ENCODE peak calls at places on chromosomes 2 and 18, in seven cellular contexts. One of them, this sample, is unnamed.
A peak's percentile ranks its signal among the peaks of the same experiment; 100 is the strongest.

GRCh38 chr18:59085797-59086196 is 53.9 kb upstream of the SEC11C start:
- DNase-seq in heart right ventricle: no peak
- DNase-seq in A172: peak; percentile 45
- DNase-seq in nucleus accumbens: no peak
- DNase-seq in activated naive CD4-positive, alpha-beta T cell treated with Interleukin-2 at 50 U/mL for 16 hours: no peak
- DNase-seq in AG20443: peak; percentile 68
- DNase-seq in NCI-H1092: no peak
- DNase-seq in this sample: peak; percentile 53

GRCh38 chr2:173037245-173038106 is 38.2 kb upstream of the MAP3K20 start:
- DNase-seq in heart right ventricle: peak; percentile 15
- DNase-seq in A172: no peak
- DNase-seq in nucleus accumbens: no peak
- DNase-seq in activated naive CD4-positive, alpha-beta T cell treated with Interleukin-2 at 50 U/mL for 16 hours: no peak
- DNase-seq in AG20443: no peak
- DNase-seq in NCI-H1092: no peak
- DNase-seq in this sample: no peak

GRCh38 chr2:154452471-154452870 is 246.0 kb upstream of the KCNJ3 start:
- DNase-seq in heart right ventricle: no peak
- DNase-seq in A172: no peak
- DNase-seq in nucleus accumbens: no peak
- DNase-seq in activated naive CD4-positive, alpha-beta T cell treated with Interleukin-2 at 50 U/mL for 16 hours: no peak
- DNase-seq in AG20443: no peak
- DNase-seq in NCI-H1092: no peak
- DNase-seq in this sample: no peak

GRCh38 chr2:51219468-51219867 is 187.5 kb upstream of the NRXN1 start:
- DNase-seq in heart right ventricle: no peak
- DNase-seq in A172: peak; percentile 29
- DNase-seq in nucleus accumbens: no peak
- DNase-seq in activated naive CD4-positive, alpha-beta T cell treated with Interleukin-2 at 50 U/mL for 16 hours: no peak
- DNase-seq in AG20443: no peak
- DNase-seq in NCI-H1092: no peak
- DNase-seq in this sample: no peak

GRCh38 chr2:188665196-188665595 is 309.0 kb upstream of the COL3A1 start:
- DNase-seq in heart right ventricle: no peak
- DNase-seq in A172: no peak
- DNase-seq in nucleus accumbens: no peak
- DNase-seq in activated naive CD4-positive, alpha-beta T cell treated with Interleukin-2 at 50 U/mL for 16 hours: no peak
- DNase-seq in AG20443: peak; percentile 40
- DNase-seq in NCI-H1092: no peak
- DNase-seq in this sample: peak; percentile 61

GRCh38 chr18:70907673-70908072 is 618.8 kb downstream of the SOCS6 start:
- DNase-seq in heart right ventricle: no peak
- DNase-seq in A172: peak; percentile 11
- DNase-seq in nucleus accumbens: no peak
- DNase-seq in activated naive CD4-positive, alpha-beta T cell treated with Interleukin-2 at 50 U/mL for 16 hours: no peak
- DNase-seq in AG20443: no peak
- DNase-seq in NCI-H1092: peak; percentile 87
- DNase-seq in this sample: no peak

GRCh38 chr2:205748660-205749059 is 66.4 kb downstream of the NRP2 start:
- DNase-seq in heart right ventricle: no peak
- DNase-seq in A172: peak; percentile 46
- DNase-seq in nucleus accumbens: no peak
- DNase-seq in activated naive CD4-positive, alpha-beta T cell treated with Interleukin-2 at 50 U/mL for 16 hours: no peak
- DNase-seq in AG20443: no peak
- DNase-seq in NCI-H1092: no peak
- DNase-seq in this sample: peak; percentile 87

GRCh38 chr18:3489462-3489861 is 39.5 kb downstream of the TGIF1 start:
- DNase-seq in heart right ventricle: no peak
- DNase-seq in A172: no peak
- DNase-seq in nucleus accumbens: no peak
- DNase-seq in activated naive CD4-positive, alpha-beta T cell treated with Interleukin-2 at 50 U/mL for 16 hours: no peak
- DNase-seq in AG20443: no peak
- DNase-seq in NCI-H1092: no peak
- DNase-seq in this sample: no peak

GRCh38 chr2:177731384-177731783 is 338.8 kb downstream of the AGPS start:
- DNase-seq in heart right ventricle: no peak
- DNase-seq in A172: no peak
- DNase-seq in nucleus accumbens: no peak
- DNase-seq in activated naive CD4-positive, alpha-beta T cell treated with Interleukin-2 at 50 U/mL for 16 hours: no peak
- DNase-seq in AG20443: no peak
- DNase-seq in NCI-H1092: no peak
- DNase-seq in this sample: no peak

GRCh38 chr2:180970052-180970451 is 10.4 kb upstream of the UBE2E3 start:
- DNase-seq in heart right ventricle: no peak
- DNase-seq in A172: no peak
- DNase-seq in nucleus accumbens: no peak
- DNase-seq in activated naive CD4-positive, alpha-beta T cell treated with Interleukin-2 at 50 U/mL for 16 hours: no peak
- DNase-seq in AG20443: no peak
- DNase-seq in NCI-H1092: no peak
- DNase-seq in this sample: no peak

GRCh38 chr2:135694711-135695110 is 46.9 kb upstream of the UBXN4 start:
- DNase-seq in heart right ventricle: no peak
- DNase-seq in A172: no peak
- DNase-seq in nucleus accumbens: no peak
- DNase-seq in activated naive CD4-positive, alpha-beta T cell treated with Interleukin-2 at 50 U/mL for 16 hours: no peak
- DNase-seq in AG20443: peak; percentile 8
- DNase-seq in NCI-H1092: no peak
- DNase-seq in this sample: peak; percentile 22

GRCh38 chr2:127046579-127046978 is 60.4 kb downstream of the BIN1 start:
- DNase-seq in heart right ventricle: no peak
- DNase-seq in A172: no peak
- DNase-seq in nucleus accumbens: no peak
- DNase-seq in activated naive CD4-positive, alpha-beta T cell treated with Interleukin-2 at 50 U/mL for 16 hours: no peak
- DNase-seq in AG20443: no peak
- DNase-seq in NCI-H1092: no peak
- DNase-seq in this sample: no peak

GRCh38 chr2:142834003-142834402 is 43.5 kb upstream of the KYNU start:
- DNase-seq in heart right ventricle: no peak
- DNase-seq in A172: peak; percentile 47
- DNase-seq in nucleus accumbens: no peak
- DNase-seq in activated naive CD4-positive, alpha-beta T cell treated with Interleukin-2 at 50 U/mL for 16 hours: no peak
- DNase-seq in AG20443: no peak
- DNase-seq in NCI-H1092: no peak
- DNase-seq in this sample: peak; percentile 70

GRCh38 chr2:84888401-84889276 is 7.8 kb upstream of the TRABD2A start:
- DNase-seq in heart right ventricle: no peak
- DNase-seq in A172: peak; percentile 26
- DNase-seq in nucleus accumbens: no peak
- DNase-seq in activated naive CD4-positive, alpha-beta T cell treated with Interleukin-2 at 50 U/mL for 16 hours: no peak
- DNase-seq in AG20443: no peak
- DNase-seq in NCI-H1092: no peak
- DNase-seq in this sample: peak; percentile 72

GRCh38 chr2:195850764-195851163 is 193.7 kb downstream of the SLC39A10 start:
- DNase-seq in heart right ventricle: no peak
- DNase-seq in A172: no peak
- DNase-seq in nucleus accumbens: no peak
- DNase-seq in activated naive CD4-positive, alpha-beta T cell treated with Interleukin-2 at 50 U/mL for 16 hours: no peak
- DNase-seq in AG20443: no peak
- DNase-seq in NCI-H1092: no peak
- DNase-seq in this sample: no peak

GRCh38 chr2:196205891-196206408 is 34.6 kb upstream of the STK17B start:
- DNase-seq in heart right ventricle: peak; percentile 14
- DNase-seq in A172: no peak
- DNase-seq in nucleus accumbens: no peak
- DNase-seq in activated naive CD4-positive, alpha-beta T cell treated with Interleukin-2 at 50 U/mL for 16 hours: no peak
- DNase-seq in AG20443: peak; percentile 49
- DNase-seq in NCI-H1092: no peak
- DNase-seq in this sample: no peak

GRCh38 chr2:218546012-218546411 is 22.1 kb downstream of the USP37 start:
- DNase-seq in heart right ventricle: no peak
- DNase-seq in A172: no peak
- DNase-seq in nucleus accumbens: no peak
- DNase-seq in activated naive CD4-positive, alpha-beta T cell treated with Interleukin-2 at 50 U/mL for 16 hours: no peak
- DNase-seq in AG20443: no peak
- DNase-seq in NCI-H1092: no peak
- DNase-seq in this sample: no peak

GRCh38 chr2:99636432-99637034 is 146.7 kb upstream of the REV1 start:
- DNase-seq in heart right ventricle: peak; percentile 90
- DNase-seq in A172: no peak
- DNase-seq in nucleus accumbens: no peak
- DNase-seq in activated naive CD4-positive, alpha-beta T cell treated with Interleukin-2 at 50 U/mL for 16 hours: no peak
- DNase-seq in AG20443: peak; percentile 63
- DNase-seq in NCI-H1092: peak; percentile 16
- DNase-seq in this sample: peak; percentile 67

GRCh38 chr2:19209575-19210341 is 148.7 kb downstream of the OSR1 start:
- DNase-seq in heart right ventricle: no peak
- DNase-seq in A172: no peak
- DNase-seq in nucleus accumbens: no peak
- DNase-seq in activated naive CD4-positive, alpha-beta T cell treated with Interleukin-2 at 50 U/mL for 16 hours: no peak
- DNase-seq in AG20443: no peak
- DNase-seq in NCI-H1092: no peak
- DNase-seq in this sample: no peak

GRCh38 chr2:240795468-240795867 is 24.6 kb downstream of the KIF1A start:
- DNase-seq in heart right ventricle: no peak
- DNase-seq in A172: no peak
- DNase-seq in nucleus accumbens: no peak
- DNase-seq in activated naive CD4-positive, alpha-beta T cell treated with Interleukin-2 at 50 U/mL for 16 hours: no peak
- DNase-seq in AG20443: no peak
- DNase-seq in NCI-H1092: no peak
- DNase-seq in this sample: no peak

GRCh38 chr2:95305341-95306058 is 8.4 kb downstream of the KCNIP3 start:
- DNase-seq in heart right ventricle: no peak
- DNase-seq in A172: no peak
- DNase-seq in nucleus accumbens: no peak
- DNase-seq in activated naive CD4-positive, alpha-beta T cell treated with Interleukin-2 at 50 U/mL for 16 hours: no peak
- DNase-seq in AG20443: no peak
- DNase-seq in NCI-H1092: no peak
- DNase-seq in this sample: peak; percentile 56

GRCh38 chr18:50981381-50981780 is 13.5 kb downstream of the ELAC1 start:
- DNase-seq in heart right ventricle: no peak
- DNase-seq in A172: no peak
- DNase-seq in nucleus accumbens: no peak
- DNase-seq in activated naive CD4-positive, alpha-beta T cell treated with Interleukin-2 at 50 U/mL for 16 hours: no peak
- DNase-seq in AG20443: peak; percentile 18
- DNase-seq in NCI-H1092: no peak
- DNase-seq in this sample: no peak

GRCh38 chr2:232333361-232334135 is 45.0 kb upstream of the ALPP start:
- DNase-seq in heart right ventricle: no peak
- DNase-seq in A172: no peak
- DNase-seq in nucleus accumbens: no peak
- DNase-seq in activated naive CD4-positive, alpha-beta T cell treated with Interleukin-2 at 50 U/mL for 16 hours: no peak
- DNase-seq in AG20443: no peak
- DNase-seq in NCI-H1092: no peak
- DNase-seq in this sample: no peak

GRCh38 chr2:74086001-74086400 is 61.7 kb downstream of the BOLA3 start:
- DNase-seq in heart right ventricle: no peak
- DNase-seq in A172: no peak
- DNase-seq in nucleus accumbens: no peak
- DNase-seq in activated naive CD4-positive, alpha-beta T cell treated with Interleukin-2 at 50 U/mL for 16 hours: no peak
- DNase-seq in AG20443: no peak
- DNase-seq in NCI-H1092: no peak
- DNase-seq in this sample: no peak

GRCh38 chr18:8324343-8325065 is 284.7 kb upstream of the RAB12 start:
- DNase-seq in heart right ventricle: no peak
- DNase-seq in A172: no peak
- DNase-seq in nucleus accumbens: no peak
- DNase-seq in activated naive CD4-positive, alpha-beta T cell treated with Interleukin-2 at 50 U/mL for 16 hours: no peak
- DNase-seq in AG20443: no peak
- DNase-seq in NCI-H1092: no peak
- DNase-seq in this sample: peak; percentile 18

GRCh38 chr2:27442282-27442980 is at the start of gene KRTCAP3:
- DNase-seq in heart right ventricle: no peak
- DNase-seq in A172: no peak
- DNase-seq in nucleus accumbens: no peak
- DNase-seq in activated naive CD4-positive, alpha-beta T cell treated with Interleukin-2 at 50 U/mL for 16 hours: peak; percentile 57
- DNase-seq in AG20443: no peak
- DNase-seq in NCI-H1092: no peak
- DNase-seq in this sample: no peak

GRCh38 chr2:240712121-240712520 is 20.5 kb downstream of the AQP12A start:
- DNase-seq in heart right ventricle: no peak
- DNase-seq in A172: no peak
- DNase-seq in nucleus accumbens: no peak
- DNase-seq in activated naive CD4-positive, alpha-beta T cell treated with Interleukin-2 at 50 U/mL for 16 hours: no peak
- DNase-seq in AG20443: no peak
- DNase-seq in NCI-H1092: no peak
- DNase-seq in this sample: no peak

GRCh38 chr2:26605969-26606846 is 35.0 kb downstream of the CIB4 start:
- DNase-seq in heart right ventricle: no peak
- DNase-seq in A172: no peak
- DNase-seq in nucleus accumbens: no peak
- DNase-seq in activated naive CD4-positive, alpha-beta T cell treated with Interleukin-2 at 50 U/mL for 16 hours: no peak
- DNase-seq in AG20443: no peak
- DNase-seq in NCI-H1092: no peak
- DNase-seq in this sample: no peak

GRCh38 chr2:88499204-88499603 is 46.7 kb upstream of the FOXI3 start:
- DNase-seq in heart right ventricle: no peak
- DNase-seq in A172: no peak
- DNase-seq in nucleus accumbens: no peak
- DNase-seq in activated naive CD4-positive, alpha-beta T cell treated with Interleukin-2 at 50 U/mL for 16 hours: no peak
- DNase-seq in AG20443: no peak
- DNase-seq in NCI-H1092: no peak
- DNase-seq in this sample: no peak

GRCh38 chr2:15588329-15588919 is 3.2 kb upstream of the DDX1 start:
- DNase-seq in heart right ventricle: peak; percentile 39
- DNase-seq in A172: peak; percentile 59
- DNase-seq in nucleus accumbens: no peak
- DNase-seq in activated naive CD4-positive, alpha-beta T cell treated with Interleukin-2 at 50 U/mL for 16 hours: peak; percentile 13
- DNase-seq in AG20443: peak; percentile 60
- DNase-seq in NCI-H1092: peak; percentile 26
- DNase-seq in this sample: peak; percentile 61

GRCh38 chr2:27765621-27766286 is 5.8 kb upstream of the MRPL33 start:
- DNase-seq in heart right ventricle: peak; percentile 39
- DNase-seq in A172: no peak
- DNase-seq in nucleus accumbens: no peak
- DNase-seq in activated naive CD4-positive, alpha-beta T cell treated with Interleukin-2 at 50 U/mL for 16 hours: peak; percentile 59
- DNase-seq in AG20443: peak; percentile 70
- DNase-seq in NCI-H1092: no peak
- DNase-seq in this sample: no peak

GRCh38 chr2:24122-24521 is 22.2 kb downstream of the FAM110C start:
- DNase-seq in heart right ventricle: no peak
- DNase-seq in A172: no peak
- DNase-seq in nucleus accumbens: no peak
- DNase-seq in activated naive CD4-positive, alpha-beta T cell treated with Interleukin-2 at 50 U/mL for 16 hours: no peak
- DNase-seq in AG20443: no peak
- DNase-seq in NCI-H1092: no peak
- DNase-seq in this sample: no peak

GRCh38 chr2:145060876-145061275 is 541.0 kb upstream of the ZEB2 start:
- DNase-seq in heart right ventricle: no peak
- DNase-seq in A172: no peak
- DNase-seq in nucleus accumbens: no peak
- DNase-seq in activated naive CD4-positive, alpha-beta T cell treated with Interleukin-2 at 50 U/mL for 16 hours: no peak
- DNase-seq in AG20443: peak; percentile 57
- DNase-seq in NCI-H1092: no peak
- DNase-seq in this sample: peak; percentile 12

GRCh38 chr2:162127422-162127821 is 24.6 kb downstream of the GCG start:
- DNase-seq in heart right ventricle: no peak
- DNase-seq in A172: no peak
- DNase-seq in nucleus accumbens: no peak
- DNase-seq in activated naive CD4-positive, alpha-beta T cell treated with Interleukin-2 at 50 U/mL for 16 hours: no peak
- DNase-seq in AG20443: no peak
- DNase-seq in NCI-H1092: no peak
- DNase-seq in this sample: no peak